ENCODE peak calls at places on chromosomes 5 and 9, in ten cellular contexts. X is GM06990, Y is neural progenitor cell, K is AG09309, V is epithelial cell of esophagus, M is lower lobe of right lung, F is adrenal gland, I is gastrocnemius medialis, E is PC-3, L is right lobe of liver. D is an unnamed sample.

GRCh38 chr9:37998881-37999311 is 70.1 kb downstream of the SHB start:
- DNase-seq in X (no peak), Y (no peak), K (no peak), V (peak), M (peak), F (no peak), I (no peak), E (no peak), L (no peak), D (no peak)

GRCh38 chr9:83327323-83327722 is 210.9 kb downstream of the FRMD3 start:
- DNase-seq in X (no peak), Y (peak), K (no peak), V (no peak), M (no peak), F (no peak), I (no peak), E (no peak), L (no peak), D (peak)

GRCh38 chr5:139650689-139651501 is 2.7 kb downstream of the CXXC5 start:
- DNase-seq in X (no peak), Y (peak), K (no peak), V (no peak), M (peak), F (peak), I (peak), E (no peak), L (peak), D (no peak)

GRCh38 chr5:122774519-122774860 is 390 bp upstream of the SNX2 start:
- DNase-seq in X (no peak), Y (no peak), K (no peak), V (no peak), M (no peak), F (no peak), I (no peak), E (no peak), L (no peak), D (no peak)

GRCh38 chr9:71446499-71447411 is 321.6 kb downstream of the CEMIP2 start:
- DNase-seq in X (peak), Y (peak), K (peak), V (peak), M (peak), F (peak), I (no peak), E (peak), L (peak), D (peak)

GRCh38 chr9:22307013-22307711 is 139.5 kb upstream of the DMRTA1 start:
- DNase-seq in X (no peak), Y (peak), K (peak), V (peak), M (no peak), F (peak), I (peak), E (peak), L (no peak), D (peak)

GRCh38 chr5:14249258-14250093 is 106.3 kb downstream of the TRIO start:
- DNase-seq in X (no peak), Y (no peak), K (no peak), V (no peak), M (no peak), F (no peak), I (no peak), E (no peak), L (no peak), D (no peak)

GRCh38 chr5:44809215-44809955 is 638 bp downstream of the MRPS30 start:
- DNase-seq in X (no peak), Y (peak), K (peak), V (peak), M (peak), F (peak), I (peak), E (peak), L (peak), D (peak)

GRCh38 chr9:86298873-86299272 is 16.5 kb upstream of the ISCA1 start:
- DNase-seq in X (no peak), Y (no peak), K (no peak), V (no peak), M (peak), F (peak), I (no peak), E (no peak), L (no peak), D (no peak)

GRCh38 chr9:107243757-107244156 is 39.3 kb upstream of the RAD23B start:
- DNase-seq in X (no peak), Y (no peak), K (no peak), V (peak), M (no peak), F (no peak), I (no peak), E (peak), L (no peak), D (peak)

GRCh38 chr5:127995556-127995955 is 88.0 kb upstream of the SLC12A2 start:
- DNase-seq in X (no peak), Y (no peak), K (no peak), V (no peak), M (no peak), F (peak), I (no peak), E (no peak), L (no peak), D (no peak)

GRCh38 chr5:76660360-76660759 is 37.2 kb upstream of the F2RL2 start:
- DNase-seq in X (no peak), Y (no peak), K (peak), V (no peak), M (no peak), F (no peak), I (no peak), E (no peak), L (no peak), D (no peak)

GRCh38 chr5:61245486-61245885 is 83.2 kb upstream of the SMIM15 start:
- DNase-seq in X (no peak), Y (no peak), K (no peak), V (peak), M (no peak), F (no peak), I (no peak), E (no peak), L (no peak), D (no peak)

GRCh38 chr5:53069626-53070025 is 39.9 kb downstream of the MOCS2 start:
- DNase-seq in X (no peak), Y (no peak), K (peak), V (peak), M (no peak), F (no peak), I (no peak), E (peak), L (no peak), D (no peak)

GRCh38 chr5:177399903-177400868 is at the start of gene PFN3:
- DNase-seq in X (no peak), Y (no peak), K (no peak), V (no peak), M (no peak), F (no peak), I (no peak), E (no peak), L (no peak), D (no peak)

GRCh38 chr9:24011206-24011605 is 185.2 kb upstream of the ELAVL2 start:
- DNase-seq in X (no peak), Y (peak), K (no peak), V (no peak), M (no peak), F (no peak), I (no peak), E (no peak), L (no peak), D (no peak)

GRCh38 chr5:141412853-141413539 is at the start of gene PCDHGA10:
- DNase-seq in X (no peak), Y (peak), K (no peak), V (peak), M (no peak), F (no peak), I (no peak), E (no peak), L (no peak), D (no peak)

GRCh38 chr5:107808671-107809137 is 138.0 kb upstream of the EFNA5 start:
- DNase-seq in X (no peak), Y (peak), K (no peak), V (no peak), M (no peak), F (peak), I (no peak), E (no peak), L (no peak), D (no peak)

GRCh38 chr9:124429530-124429867 is 14.3 kb upstream of the PSMB7 start:
- DNase-seq in X (no peak), Y (no peak), K (no peak), V (no peak), M (no peak), F (no peak), I (no peak), E (no peak), L (no peak), D (no peak)

GRCh38 chr5:139446956-139447779 is 7.8 kb upstream of the DNAJC18 start:
- DNase-seq in X (peak), Y (no peak), K (no peak), V (peak), M (no peak), F (no peak), I (no peak), E (peak), L (no peak), D (no peak)

DNA sequence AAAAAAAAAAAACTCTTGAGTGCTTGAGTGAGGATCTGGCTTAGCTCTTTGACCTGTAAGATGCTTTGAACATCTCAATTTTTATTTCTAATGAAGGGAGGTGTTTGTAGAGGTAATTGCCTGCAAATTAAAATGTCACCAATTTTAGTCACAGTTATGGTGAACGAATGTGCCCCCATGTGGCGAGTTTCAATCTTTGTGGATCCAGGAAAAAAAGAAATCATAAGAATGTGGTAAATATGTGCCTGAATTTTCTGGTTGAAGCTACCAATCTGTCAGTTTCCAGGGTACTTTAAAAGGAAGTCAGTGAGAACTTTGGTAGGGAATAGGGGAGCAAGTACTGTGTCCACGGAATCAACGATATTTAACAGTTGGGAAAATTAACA is 1772.4 kb upstream of the CDH9 start:
- DNase-seq in X (no peak), Y (no peak), K (no peak), V (no peak), M (no peak), F (no peak), I (no peak), E (peak), L (no peak), D (no peak)
- TF ChIP-seq CTCF in X (no peak), Y (peak), K (no peak), V (no peak), M (no peak), F (no peak), I (no peak), E (peak), L (no peak), D (peak)

GRCh38 chr5:71828641-71829040 is 109.6 kb downstream of the CARTPT start:
- DNase-seq in X (no peak), Y (no peak), K (no peak), V (peak), M (no peak), F (no peak), I (no peak), E (peak), L (no peak), D (no peak)
- H3K4me3 ChIP-seq in X (no peak), Y (no peak), K (no peak), V (no peak), M (no peak), F (no peak), I (no peak), E (no peak), L (no peak), D (no peak)

GRCh38 chr9:128877852-128878251 is 3.9 kb downstream of the KYAT1 start:
- DNase-seq in X (no peak), Y (no peak), K (no peak), V (no peak), M (no peak), F (no peak), I (no peak), E (no peak), L (no peak), D (no peak)
- TF ChIP-seq CTCF in X (no peak), Y (no peak), K (no peak), V (no peak), M (no peak), F (no peak), I (no peak), E (no peak), L (no peak), D (no peak)

GRCh38 chr9:131280660-131281059 is 4.3 kb upstream of the FAM78A start:
- DNase-seq in X (no peak), Y (no peak), K (no peak), V (no peak), M (no peak), F (no peak), I (no peak), E (no peak), L (no peak), D (no peak)

GRCh38 chr9:131282175-131282574 is 5.9 kb upstream of the FAM78A start:
- DNase-seq in X (no peak), Y (no peak), K (no peak), V (no peak), M (no peak), F (no peak), I (no peak), E (no peak), L (no peak), D (no peak)

GRCh38 chr9:131281119-131281965 is 5.0 kb upstream of the FAM78A start:
- DNase-seq in X (no peak), Y (no peak), K (no peak), V (no peak), M (no peak), F (no peak), I (no peak), E (no peak), L (no peak), D (no peak)

GRCh38 chr9:131284856-131285255 is 4.7 kb upstream of the PLPP7 start:
- DNase-seq in X (no peak), Y (no peak), K (no peak), V (no peak), M (no peak), F (no peak), I (no peak), E (no peak), L (no peak), D (no peak)

DNA sequence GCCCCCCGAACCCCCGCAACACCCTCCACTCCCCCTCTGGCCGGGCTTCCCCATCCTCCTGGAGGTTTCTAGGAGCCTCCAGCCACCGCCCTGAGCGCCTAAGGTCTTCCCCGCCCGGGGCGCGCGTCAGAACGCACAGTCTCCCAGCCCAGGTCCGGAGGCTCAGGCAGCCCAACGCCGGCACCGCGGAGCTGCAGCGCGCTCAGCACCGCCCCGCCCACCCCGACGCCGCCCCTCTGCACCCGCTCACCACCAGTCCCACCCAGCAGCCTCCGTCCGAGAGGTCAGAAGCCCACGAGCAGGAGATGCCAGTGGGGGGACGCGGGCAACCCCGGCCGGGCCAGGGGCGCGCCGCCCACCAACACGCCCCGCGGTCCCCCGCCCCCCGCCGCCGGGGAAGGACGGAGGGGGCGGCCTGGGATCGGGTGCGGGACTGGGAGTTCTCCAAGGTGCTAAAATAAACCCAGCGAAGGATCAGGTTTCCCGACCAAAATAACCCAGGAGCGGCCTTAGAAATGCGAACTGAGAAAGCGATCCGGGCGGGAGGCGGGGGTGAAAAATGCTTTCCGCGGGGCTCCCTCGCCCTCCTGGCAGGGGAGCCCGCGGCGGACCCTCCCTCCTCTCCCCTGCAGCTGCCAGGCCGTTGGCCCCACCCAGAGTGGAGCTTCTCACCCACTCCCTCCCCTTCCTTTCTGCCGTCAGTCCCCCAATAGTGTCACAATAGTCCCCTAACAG is 6.5 kb upstream of the FAM78A start:
- DNase-seq in X (no peak), Y (peak), K (no peak), V (peak), M (no peak), F (no peak), I (peak), E (no peak), L (no peak), D (no peak)
- H3K4me3 ChIP-seq in X (no peak), Y (peak), K (no peak), V (no peak), M (peak), F (no peak), I (peak), E (no peak), L (no peak), D (no peak)

GRCh38 chr9:133607976-133608375 is 1.2 kb downstream of the FAM163B start:
- DNase-seq in X (no peak), Y (no peak), K (no peak), V (no peak), M (peak), F (no peak), I (no peak), E (no peak), L (no peak), D (no peak)
- TF ChIP-seq CTCF in X (no peak), Y (no peak), K (no peak), V (no peak), M (no peak), F (no peak), I (no peak), E (no peak), L (no peak), D (no peak)

GRCh38 chr5:96733771-96734498 is 71.8 kb downstream of the CAST start:
- DNase-seq in X (no peak), Y (no peak), K (no peak), V (peak), M (no peak), F (no peak), I (peak), E (peak), L (no peak), D (no peak)
- H3K4me3 ChIP-seq in X (no peak), Y (no peak), K (no peak), V (no peak), M (no peak), F (no peak), I (no peak), E (peak), L (no peak), D (no peak)

DNA sequence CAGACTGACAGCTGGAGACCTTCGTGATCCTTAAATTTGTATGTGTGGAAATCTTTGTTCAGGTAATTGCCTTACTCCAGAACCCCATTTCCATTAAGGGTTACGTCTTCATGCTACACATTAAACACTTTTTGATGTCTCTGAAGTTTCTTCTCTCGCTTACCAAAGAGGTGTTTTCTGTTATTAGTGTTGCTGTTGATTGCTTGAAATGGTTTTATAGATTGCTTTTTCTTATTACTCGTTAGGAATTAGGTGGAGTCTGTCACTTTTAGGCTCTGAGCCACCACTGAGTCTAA is 62.3 kb upstream of the PPARGC1B start:
- DNase-seq in X (peak), Y (no peak), K (no peak), V (no peak), M (no peak), F (no peak), I (no peak), E (no peak), L (no peak), D (no peak)
- TF ChIP-seq CTCF in X (no peak), Y (no peak), K (no peak), V (no peak), M (no peak), F (no peak), I (no peak), E (no peak), L (no peak), D (no peak)

DNA sequence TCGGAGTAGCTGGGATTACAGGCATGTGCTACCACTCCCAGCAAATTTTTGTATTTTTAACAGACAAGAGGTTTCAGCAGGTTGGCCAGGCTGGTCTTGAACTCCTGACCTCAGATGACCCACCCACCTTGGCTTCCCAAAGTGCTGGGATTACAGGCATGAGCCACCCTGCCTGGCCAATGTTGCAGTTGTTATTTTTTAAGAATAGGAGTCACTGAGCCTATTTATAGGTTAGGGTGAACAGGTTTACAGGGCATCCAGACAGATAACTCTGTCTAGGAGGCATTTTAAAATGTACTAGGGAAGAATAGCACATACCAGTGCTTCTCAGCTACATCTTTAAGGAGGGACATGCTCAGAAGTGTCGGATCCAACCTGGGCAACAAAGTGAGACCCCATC is 60.1 kb upstream of the BNC2 start:
- DNase-seq in X (no peak), Y (no peak), K (no peak), V (no peak), M (no peak), F (no peak), I (no peak), E (no peak), L (no peak), D (no peak)
- H3K4me3 ChIP-seq in X (no peak), Y (no peak), K (no peak), V (no peak), M (no peak), F (no peak), I (no peak), E (no peak), L (no peak), D (no peak)